ENCODE peak calls at places on chromosome 5, in five cellular contexts. A is cortex of kidney, D is RCC 7860, F is left ventricle myocardium inferior, J is suprapubic skin. S is an unnamed sample.

GRCh38 chr5:86679949-86680348 is 62.2 kb downstream of the COX7C start:
- DNase-seq in A (no peak), D (no peak), F (no peak), J (no peak), S (no peak)

GRCh38 chr5:144203750-144204596 is 33.3 kb downstream of the KCTD16 start:
- DNase-seq in A (no peak), D (peak), F (no peak), J (no peak), S (peak)

GRCh38 chr5:139468421-139468931 is 2.3 kb upstream of the SMIM33 start:
- DNase-seq in A (no peak), D (no peak), F (no peak), J (no peak), S (no peak)

GRCh38 chr5:176735383-176736265 is 74.7 kb upstream of the UNC5A start:
- DNase-seq in A (no peak), D (no peak), F (no peak), J (peak), S (no peak)

GRCh38 chr5:78519198-78519941 is 129.2 kb downstream of the LHFPL2 start:
- DNase-seq in A (no peak), D (peak), F (no peak), J (no peak), S (no peak)

GRCh38 chr5:170150713-170151104 is 45.0 kb downstream of the FOXI1 start:
- DNase-seq in A (no peak), D (no peak), F (no peak), J (no peak), S (no peak)

GRCh38 chr5:159891371-159891770 is 24.9 kb upstream of the ADRA1B start:
- DNase-seq in A (no peak), D (peak), F (no peak), J (no peak), S (no peak)

GRCh38 chr5:116084231-116084630 is 594 bp upstream of the COMMD10 start:
- DNase-seq in A (no peak), D (no peak), F (no peak), J (no peak), S (no peak)

S was measured in A172.